ENCODE peak calls at places on chromosomes 2 and 18, in six cellular contexts. Y is A549, Q is K562, C is GM12878, L is NB4, D is HepG2. I is an unnamed sample.

GRCh38 chr2:191352536-191352935 is 107.3 kb downstream of the MYO1B start:
- DNase-seq in Y (no peak), Q (no peak), C (no peak), L (peak; percentile 30), D (no peak), I (peak; percentile 21)

GRCh38 chr18:56861244-56861643 is 210.1 kb downstream of the WDR7 start:
- DNase-seq in Y (no peak), Q (no peak), C (no peak), L (no peak), D (no peak), I (no peak)

GRCh38 chr2:62197609-62198236 is 1.8 kb downstream of the B3GNT2 start:
- DNase-seq in Y (no peak), Q (peak; percentile 54), C (no peak), L (peak; percentile 60), D (no peak), I (peak; percentile 22)

GRCh38 chr2:177282101-177282573 is 17.6 kb upstream of the NFE2L2 start:
- DNase-seq in Y (no peak), Q (no peak), C (no peak), L (no peak), D (no peak), I (no peak)

GRCh38 chr2:114543106-114543806 is 100.8 kb downstream of the DPP10 start:
- DNase-seq in Y (peak; percentile 19), Q (no peak), C (no peak), L (peak; percentile 14), D (peak; percentile 68), I (no peak)

GRCh38 chr2:19677825-19678518 is 223.8 kb downstream of the TTC32 start:
- DNase-seq in Y (no peak), Q (no peak), C (no peak), L (no peak), D (no peak), I (no peak)

GRCh38 chr2:210112871-210113270 is 58.3 kb downstream of the KANSL1L start:
- DNase-seq in Y (no peak), Q (no peak), C (no peak), L (no peak), D (peak; percentile 53), I (no peak)

GRCh38 chr2:101830555-101830954 is 133.0 kb downstream of the MAP4K4 start:
- DNase-seq in Y (no peak), Q (no peak), C (no peak), L (no peak), D (no peak), I (peak; percentile 44)

GRCh38 chr2:133439281-133439920 is 128.9 kb downstream of the NCKAP5 start:
- DNase-seq in Y (no peak), Q (no peak), C (no peak), L (no peak), D (no peak), I (no peak)

GRCh38 chr2:30721241-30721640 is 86.0 kb downstream of the CAPN13 start:
- DNase-seq in Y (no peak), Q (no peak), C (no peak), L (no peak), D (no peak), I (no peak)

GRCh38 chr2:18641823-18642222 is 52.5 kb upstream of the NT5C1B start:
- DNase-seq in Y (no peak), Q (no peak), C (no peak), L (no peak), D (no peak), I (no peak)

GRCh38 chr2:197954328-197954727 is 149.9 kb downstream of the PLCL1 start:
- DNase-seq in Y (no peak), Q (no peak), C (no peak), L (no peak), D (no peak), I (no peak)

GRCh38 chr2:201964631-201965206 is 68.9 kb upstream of the FZD7 start:
- DNase-seq in Y (no peak), Q (no peak), C (no peak), L (no peak), D (no peak), I (no peak)

GRCh38 chr18:58505181-58505580 is 123.7 kb downstream of the ALPK2 start:
- DNase-seq in Y (no peak), Q (no peak), C (no peak), L (no peak), D (no peak), I (no peak)

GRCh38 chr2:191656389-191656788 is 21.5 kb upstream of the NABP1 start:
- DNase-seq in Y (no peak), Q (no peak), C (no peak), L (no peak), D (no peak), I (no peak)

GRCh38 chr2:88530081-88530480 is 77.6 kb upstream of the FOXI3 start:
- DNase-seq in Y (no peak), Q (no peak), C (no peak), L (no peak), D (peak; percentile 21), I (no peak)

GRCh38 chr2:144504191-144504590 is 15.7 kb downstream of the ZEB2 start:
- DNase-seq in Y (no peak), Q (no peak), C (no peak), L (no peak), D (no peak), I (no peak)

GRCh38 chr2:41167014-41167413 is 715.1 kb upstream of the SLC8A1 start:
- DNase-seq in Y (no peak), Q (no peak), C (no peak), L (no peak), D (no peak), I (no peak)

GRCh38 chr2:190636362-190636761 is 12.5 kb upstream of the NAB1 start:
- DNase-seq in Y (peak; percentile 72), Q (no peak), C (no peak), L (peak; percentile 75), D (no peak), I (peak; percentile 70)

GRCh38 chr2:189824694-189825396 is 40.6 kb downstream of the PMS1 start:
- DNase-seq in Y (no peak), Q (no peak), C (no peak), L (no peak), D (no peak), I (no peak)

GRCh38 chr18:33282709-33283333 is 157.7 kb downstream of the CCDC178 start:
- DNase-seq in Y (no peak), Q (no peak), C (no peak), L (no peak), D (no peak), I (no peak)

GRCh38 chr2:63699549-63699839 is 110.7 kb downstream of the MDH1 start:
- DNase-seq in Y (no peak), Q (no peak), C (no peak), L (no peak), D (no peak), I (no peak)

GRCh38 chr18:12420831-12421421 is 13.2 kb downstream of the PRELID3A start:
- DNase-seq in Y (no peak), Q (no peak), C (no peak), L (peak; percentile 88), D (peak; percentile 66), I (no peak)

GRCh38 chr18:59814872-59815271 is 84.9 kb upstream of the PMAIP1 start:
- DNase-seq in Y (peak; percentile 32), Q (no peak), C (no peak), L (no peak), D (no peak), I (no peak)

GRCh38 chr18:6795307-6795706 is 65.8 kb downstream of the ARHGAP28 start:
- DNase-seq in Y (no peak), Q (no peak), C (no peak), L (no peak), D (no peak), I (no peak)

GRCh38 chr2:46844034-46844433 is 71.6 kb downstream of the MCFD2 start:
- DNase-seq in Y (no peak), Q (no peak), C (no peak), L (no peak), D (no peak), I (no peak)

GRCh38 chr2:46841621-46842020 is 74.0 kb downstream of the MCFD2 start:
- DNase-seq in Y (no peak), Q (no peak), C (no peak), L (peak; percentile 67), D (no peak), I (no peak)

GRCh38 chr2:46845542-46846453 is 69.8 kb downstream of the MCFD2 start:
- DNase-seq in Y (no peak), Q (no peak), C (no peak), L (peak; percentile 39), D (no peak), I (no peak)

GRCh38 chr2:46844443-46844842 is 71.2 kb downstream of the MCFD2 start:
- DNase-seq in Y (no peak), Q (no peak), C (no peak), L (no peak), D (no peak), I (no peak)

DNA sequence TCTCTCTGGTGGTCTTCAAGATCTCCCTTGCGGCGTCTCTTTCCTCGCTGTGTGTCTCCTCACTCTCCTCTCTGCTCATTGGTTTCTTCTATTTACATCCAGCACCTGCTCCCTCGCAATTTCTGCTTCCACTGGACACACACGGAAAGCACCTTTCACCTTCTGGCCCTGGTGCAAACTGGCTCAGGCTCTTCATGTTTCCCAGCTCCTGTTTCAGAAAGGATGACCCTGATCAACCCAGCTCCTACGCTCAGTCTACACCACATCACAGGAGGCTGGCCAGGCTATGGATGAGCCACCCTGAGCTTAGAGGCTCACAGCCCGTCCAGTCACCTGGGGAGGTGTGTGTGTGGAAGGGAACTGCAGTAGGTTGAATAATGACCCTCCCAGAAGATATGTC is 72.7 kb downstream of the MCFD2 start:
- DNase-seq in Y (no peak), Q (no peak), C (no peak), L (no peak), D (no peak), I (no peak)
- TF ChIP-seq MYC in Y (no peak), Q (no peak), C (no peak), L (no peak), D (no peak), I (no peak)

GRCh38 chr2:121489284-121489683 is 41.4 kb upstream of the RNU4ATAC start:
- DNase-seq in Y (peak; percentile 42), Q (no peak), C (peak; percentile 12), L (no peak), D (peak; percentile 66), I (peak; percentile 9)
- TF ChIP-seq MYC in Y (no peak), Q (no peak), C (no peak), L (no peak), D (no peak), I (no peak)

GRCh38 chr18:48208432-48208948 is 200.7 kb downstream of the ZBTB7C start:
- DNase-seq in Y (no peak), Q (no peak), C (no peak), L (no peak), D (no peak), I (no peak)
- TF ChIP-seq MYC in Y (no peak), Q (no peak), C (no peak), L (no peak), D (no peak), I (no peak)

DNA sequence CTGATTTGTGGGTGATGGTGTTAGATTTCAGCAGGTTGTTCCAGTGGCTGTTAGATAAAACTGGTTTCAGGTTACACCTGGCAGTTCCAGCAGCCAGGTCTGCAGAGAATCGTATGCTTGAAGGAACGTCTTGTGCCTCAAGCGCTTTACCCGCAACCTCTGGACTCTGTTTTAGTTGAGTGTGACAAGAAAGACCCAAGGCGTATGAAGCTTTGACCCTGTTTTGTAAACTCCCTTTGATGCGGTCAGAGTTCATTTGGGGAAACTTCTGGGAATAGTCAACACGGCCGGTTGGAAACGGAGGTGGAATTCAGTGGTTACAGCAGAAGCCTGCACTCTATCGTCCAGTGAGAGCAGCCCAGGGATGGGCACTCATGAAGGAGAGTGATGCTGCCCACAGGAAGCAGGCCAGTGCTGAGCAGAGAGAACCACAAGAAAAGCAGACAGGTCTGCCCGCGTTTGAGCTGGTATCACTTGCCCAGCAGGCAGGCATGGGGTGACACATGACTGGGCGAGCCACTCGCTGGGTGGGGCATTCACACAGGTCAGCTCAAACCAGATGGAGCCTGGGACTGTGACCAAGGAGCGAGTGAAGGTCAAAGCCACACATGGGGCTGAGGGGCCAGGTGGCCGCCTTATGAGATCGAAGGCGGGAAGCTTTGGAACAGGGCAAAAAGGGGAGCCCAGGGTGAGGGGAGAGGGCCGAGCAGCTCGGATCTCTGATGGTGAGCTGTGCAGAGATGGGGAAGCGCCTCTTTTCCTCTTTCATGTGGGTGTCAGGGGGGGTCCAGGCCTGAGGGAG is 99.6 kb upstream of the MBOAT2 start:
- DNase-seq in Y (no peak), Q (no peak), C (no peak), L (no peak), D (peak; percentile 45), I (no peak)
- TF ChIP-seq MYC in Y (no peak), Q (no peak), C (no peak), L (no peak), D (no peak), I (no peak)